ENCODE peak calls at places on chromosome 12, in nine cellular contexts. One of them, this sample, is unnamed.

GRCh38 chr12:14913381-14913781 is 25.0 kb downstream of the ERP27 start:
- DNase-seq in upper lobe of right lung: no peak
- DNase-seq in GM10248: no peak
- DNase-seq in neural crest cell: no peak
- DNase-seq in aorta: no peak
- DNase-seq in activated naive CD4-positive, alpha-beta T cell treated with Interleukin-2 at 50 U/mL for 16 hours: no peak
- DNase-seq in heart right ventricle: peak; percentile 8
- DNase-seq in Caco-2: no peak
- DNase-seq in M059J: no peak
- DNase-seq in this sample: no peak

GRCh38 chr12:5927732-5928516 is 17.1 kb downstream of the ANO2 start:
- DNase-seq in upper lobe of right lung: no peak
- DNase-seq in M059J: no peak
- DNase-seq in activated naive CD4-positive, alpha-beta T cell treated with Interleukin-2 at 50 U/mL for 16 hours: no peak
- DNase-seq in GM10248: no peak
- DNase-seq in aorta: no peak
- DNase-seq in heart right ventricle: no peak
- DNase-seq in neural crest cell: no peak
- DNase-seq in Caco-2: no peak
- DNase-seq in this sample: no peak

GRCh38 chr12:124713041-124713435 is 145.6 kb upstream of the NCOR2 start:
- DNase-seq in heart right ventricle: peak; percentile 73
- DNase-seq in neural crest cell: no peak
- DNase-seq in activated naive CD4-positive, alpha-beta T cell treated with Interleukin-2 at 50 U/mL for 16 hours: no peak
- DNase-seq in Caco-2: no peak
- DNase-seq in M059J: no peak
- DNase-seq in GM10248: peak; percentile 50
- DNase-seq in upper lobe of right lung: peak; percentile 75
- DNase-seq in aorta: peak; percentile 89
- DNase-seq in this sample: no peak

GRCh38 chr12:128069359-128069997 is 197.5 kb upstream of the TMEM132C start:
- DNase-seq in M059J: peak; percentile 64
- DNase-seq in neural crest cell: peak; percentile 41
- DNase-seq in upper lobe of right lung: no peak
- DNase-seq in Caco-2: no peak
- DNase-seq in heart right ventricle: no peak
- DNase-seq in GM10248: peak; percentile 34
- DNase-seq in aorta: no peak
- DNase-seq in activated naive CD4-positive, alpha-beta T cell treated with Interleukin-2 at 50 U/mL for 16 hours: no peak
- DNase-seq in this sample: peak; percentile 44

GRCh38 chr12:125092872-125093680 is 27.8 kb downstream of the AACS start:
- DNase-seq in Caco-2: peak; percentile 78
- DNase-seq in heart right ventricle: no peak
- DNase-seq in neural crest cell: no peak
- DNase-seq in GM10248: no peak
- DNase-seq in activated naive CD4-positive, alpha-beta T cell treated with Interleukin-2 at 50 U/mL for 16 hours: no peak
- DNase-seq in M059J: no peak
- DNase-seq in upper lobe of right lung: no peak
- DNase-seq in aorta: no peak
- DNase-seq in this sample: no peak

GRCh38 chr12:2251485-2252179 is 198.8 kb downstream of the CACNA1C start:
- DNase-seq in Caco-2: no peak
- DNase-seq in aorta: no peak
- DNase-seq in M059J: no peak
- DNase-seq in activated naive CD4-positive, alpha-beta T cell treated with Interleukin-2 at 50 U/mL for 16 hours: no peak
- DNase-seq in upper lobe of right lung: no peak
- DNase-seq in heart right ventricle: no peak
- DNase-seq in GM10248: no peak
- DNase-seq in neural crest cell: no peak
- DNase-seq in this sample: no peak

GRCh38 chr12:12540261-12541013 is 22.2 kb downstream of the DUSP16 start:
- DNase-seq in Caco-2: no peak
- DNase-seq in aorta: no peak
- DNase-seq in heart right ventricle: no peak
- DNase-seq in M059J: no peak
- DNase-seq in GM10248: no peak
- DNase-seq in activated naive CD4-positive, alpha-beta T cell treated with Interleukin-2 at 50 U/mL for 16 hours: no peak
- DNase-seq in upper lobe of right lung: no peak
- DNase-seq in neural crest cell: no peak
- DNase-seq in this sample: no peak

GRCh38 chr12:6768385-6769002 is 2.3 kb downstream of the PTMS start:
- DNase-seq in aorta: no peak
- DNase-seq in GM10248: no peak
- DNase-seq in upper lobe of right lung: no peak
- DNase-seq in M059J: no peak
- DNase-seq in neural crest cell: no peak
- DNase-seq in heart right ventricle: no peak
- DNase-seq in Caco-2: no peak
- DNase-seq in activated naive CD4-positive, alpha-beta T cell treated with Interleukin-2 at 50 U/mL for 16 hours: no peak
- DNase-seq in this sample: no peak

GRCh38 chr12:64385468-64385867 is 5.1 kb downstream of the C12orf56 start:
- DNase-seq in neural crest cell: no peak
- DNase-seq in heart right ventricle: no peak
- DNase-seq in Caco-2: no peak
- DNase-seq in aorta: no peak
- DNase-seq in GM10248: no peak
- DNase-seq in upper lobe of right lung: no peak
- DNase-seq in activated naive CD4-positive, alpha-beta T cell treated with Interleukin-2 at 50 U/mL for 16 hours: peak; percentile 37
- DNase-seq in M059J: peak; percentile 32
- DNase-seq in this sample: no peak

GRCh38 chr12:107530706-107531105 is 154.9 kb upstream of the PWP1 start:
- DNase-seq in heart right ventricle: no peak
- DNase-seq in GM10248: no peak
- DNase-seq in Caco-2: no peak
- DNase-seq in neural crest cell: no peak
- DNase-seq in aorta: no peak
- DNase-seq in upper lobe of right lung: no peak
- DNase-seq in activated naive CD4-positive, alpha-beta T cell treated with Interleukin-2 at 50 U/mL for 16 hours: no peak
- DNase-seq in M059J: no peak
- DNase-seq in this sample: no peak

GRCh38 chr12:10722905-10723866 is at the start of gene YBX3:
- DNase-seq in activated naive CD4-positive, alpha-beta T cell treated with Interleukin-2 at 50 U/mL for 16 hours: peak; percentile 24
- DNase-seq in upper lobe of right lung: peak; percentile 94
- DNase-seq in heart right ventricle: peak; percentile 92
- DNase-seq in aorta: peak; percentile 93
- DNase-seq in GM10248: peak; percentile 85
- DNase-seq in Caco-2: peak; percentile 91
- DNase-seq in M059J: peak; percentile 78
- DNase-seq in neural crest cell: peak; percentile 65
- DNase-seq in this sample: peak; percentile 74

GRCh38 chr12:69545081-69545480 is 40.2 kb upstream of the CCT2 start:
- DNase-seq in upper lobe of right lung: no peak
- DNase-seq in heart right ventricle: no peak
- DNase-seq in GM10248: no peak
- DNase-seq in Caco-2: no peak
- DNase-seq in neural crest cell: no peak
- DNase-seq in aorta: no peak
- DNase-seq in M059J: no peak
- DNase-seq in activated naive CD4-positive, alpha-beta T cell treated with Interleukin-2 at 50 U/mL for 16 hours: no peak
- DNase-seq in this sample: no peak

GRCh38 chr12:120262852-120263724 is 2.4 kb downstream of the PXN start:
- DNase-seq in activated naive CD4-positive, alpha-beta T cell treated with Interleukin-2 at 50 U/mL for 16 hours: no peak
- DNase-seq in Caco-2: no peak
- DNase-seq in upper lobe of right lung: no peak
- DNase-seq in M059J: no peak
- DNase-seq in neural crest cell: no peak
- DNase-seq in aorta: peak; percentile 65
- DNase-seq in heart right ventricle: peak; percentile 52
- DNase-seq in GM10248: no peak
- DNase-seq in this sample: no peak

GRCh38 chr12:12606793-12607589 is 4.7 kb upstream of the CREBL2 start:
- DNase-seq in activated naive CD4-positive, alpha-beta T cell treated with Interleukin-2 at 50 U/mL for 16 hours: no peak
- DNase-seq in upper lobe of right lung: no peak
- DNase-seq in neural crest cell: no peak
- DNase-seq in Caco-2: no peak
- DNase-seq in heart right ventricle: no peak
- DNase-seq in M059J: peak; percentile 83
- DNase-seq in aorta: no peak
- DNase-seq in GM10248: peak; percentile 49
- DNase-seq in this sample: no peak